ENCODE peak calls at places on chromosome 11, in four cellular contexts. E is frontal cortex, X is heart left ventricle, F is AG10803. Y is an unnamed sample.

GRCh38 chr11:130601141-130601540 is 152.7 kb downstream of the ADAMTS15 start:
- DNase-seq in E (peak; percentile 64), X (peak; percentile 80), F (peak; percentile 82), Y (peak; percentile 77)

GRCh38 chr11:116732740-116733385 is 39.9 kb downstream of the BUD13 start:
- DNase-seq in E (peak; percentile 72), X (no peak), F (peak; percentile 62), Y (peak; percentile 94)

GRCh38 chr11:19977941-19978340 is 182.3 kb downstream of the DBX1 start:
- DNase-seq in E (no peak), X (no peak), F (no peak), Y (no peak)

GRCh38 chr11:77559686-77560425 is 29.9 kb upstream of the AQP11 start:
- DNase-seq in E (no peak), X (no peak), F (peak; percentile 83), Y (peak; percentile 78)

GRCh38 chr11:57322881-57323467 is 1.8 kb downstream of the TNKS1BP1 start:
- DNase-seq in E (no peak), X (no peak), F (no peak), Y (no peak)

GRCh38 chr11:132631956-132632355 is 900.3 kb downstream of the OPCML start:
- DNase-seq in E (no peak), X (no peak), F (peak; percentile 66), Y (peak; percentile 55)

GRCh38 chr11:110113507-110113906 is 20.3 kb downstream of the ZC3H12C start:
- DNase-seq in E (no peak), X (no peak), F (no peak), Y (no peak)

GRCh38 chr11:32580967-32581366 is 2.7 kb upstream of the EIF3M start:
- DNase-seq in E (no peak), X (no peak), F (no peak), Y (no peak)

GRCh38 chr11:104490182-104490581 is 326.2 kb upstream of the PDGFD start:
- DNase-seq in E (no peak), X (no peak), F (no peak), Y (no peak)

GRCh38 chr11:20109731-20110445 is 50.4 kb downstream of the DBX1 start:
- DNase-seq in E (no peak), X (no peak), F (no peak), Y (no peak)

GRCh38 chr11:47296045-47296444 is 26.1 kb downstream of the MADD start:
- DNase-seq in E (no peak), X (no peak), F (no peak), Y (no peak)

GRCh38 chr11:5036671-5037070 is 9.7 kb upstream of the OR52J3 start:
- DNase-seq in E (no peak), X (no peak), F (no peak), Y (no peak)

GRCh38 chr11:67698247-67698646 is 23.8 kb upstream of the ALDH3B2 start:
- DNase-seq in E (no peak), X (no peak), F (no peak), Y (no peak)

GRCh38 chr11:3837793-3838192 is 3.0 kb downstream of the RHOG start:
- DNase-seq in E (no peak), X (peak; percentile 70), F (peak; percentile 46), Y (peak; percentile 29)

GRCh38 chr11:73240190-73240781 is 22.2 kb downstream of the P2RY2 start:
- DNase-seq in E (no peak), X (peak; percentile 85), F (peak; percentile 89), Y (peak; percentile 62)